ENCODE peak calls at places on chromosomes 3 and 15, in eight cellular contexts. D is substantia nigra; G is activated CD8-positive, alpha-beta memory T cell treated with anti-CD3 and anti-CD28 coated beads for 48 hours; K is OCI-LY7; N is astrocyte of the spinal cord; H is effector memory CD8-positive, alpha-beta T cell; W is kidney tubule cell; T is type B pancreatic cell. Y is an unnamed sample.

GRCh38 chr15:94026458-94026967 is 204.8 kb upstream of the MCTP2 start:
- DNase-seq in N (peak; percentile 90), T (no peak), G (no peak), D (no peak), H (no peak), W (peak; percentile 20), K (no peak), Y (no peak)

GRCh38 chr3:109430911-109431563 is 93.7 kb upstream of the DPPA4 start:
- DNase-seq in N (no peak), D (no peak), H (no peak), K (no peak), T (no peak), G (no peak), W (no peak), Y (no peak)

GRCh38 chr3:195385526-195385925 is 57.3 kb downstream of the ACAP2 start:
- DNase-seq in G (no peak), W (peak; percentile 50), T (no peak), D (no peak), K (no peak), H (no peak), N (peak; percentile 22), Y (peak; percentile 67)

GRCh38 chr15:61743352-61743909 is 316.8 kb downstream of the VPS13C start:
- DNase-seq in K (no peak), N (no peak), H (no peak), T (no peak), G (no peak), D (no peak), W (no peak), Y (no peak)

GRCh38 chr3:177358085-177358967 is 161.0 kb upstream of the TBL1XR1 start:
- DNase-seq in H (peak; percentile 70), W (peak; percentile 94), D (peak; percentile 53), K (peak; percentile 68), G (no peak), N (peak; percentile 90), T (no peak), Y (peak; percentile 89)

GRCh38 chr3:129268396-129268795 is 10.3 kb upstream of the HMCES start:
- DNase-seq in D (no peak), K (no peak), T (no peak), G (no peak), W (no peak), H (no peak), N (no peak), Y (no peak)

GRCh38 chr3:10315101-10315500 is 5.8 kb downstream of the SEC13 start:
- DNase-seq in T (no peak), G (no peak), N (no peak), K (no peak), W (no peak), H (no peak), D (no peak), Y (no peak)

GRCh38 chr15:58737298-58737697 is 12.2 kb downstream of the ADAM10 start:
- DNase-seq in T (no peak), K (no peak), N (no peak), W (no peak), H (no peak), G (no peak), D (no peak), Y (no peak)

GRCh38 chr15:40229956-40230355 is 8.9 kb upstream of the PAK6 start:
- DNase-seq in G (no peak), K (no peak), H (no peak), N (no peak), W (no peak), T (no peak), D (no peak), Y (peak; percentile 7)

GRCh38 chr15:73072894-73073293 is 20.6 kb downstream of the NEO1 start:
- DNase-seq in K (no peak), N (no peak), W (no peak), D (no peak), T (no peak), G (no peak), H (no peak), Y (no peak)